ENCODE peak calls at places on chromosome 13, in four cellular contexts. One of them, this sample, is unnamed.

GRCh38 chr13:112897956-112898785 is 70.8 kb upstream of the MCF2L start:
- DNase-seq in fibroblast of pulmonary artery: no peak
- DNase-seq in nephron progenitor cell: no peak
- DNase-seq in ascending aorta: peak
- DNase-seq in this sample: no peak

GRCh38 chr13:60111726-60112125 is 52.0 kb downstream of the DIAPH3 start:
- DNase-seq in nephron progenitor cell: no peak
- DNase-seq in fibroblast of pulmonary artery: peak
- DNase-seq in ascending aorta: no peak
- DNase-seq in this sample: no peak

GRCh38 chr13:101325423-101325822 is 90.9 kb downstream of the NALCN start:
- DNase-seq in fibroblast of pulmonary artery: no peak
- DNase-seq in ascending aorta: no peak
- DNase-seq in nephron progenitor cell: no peak
- DNase-seq in this sample: no peak

GRCh38 chr13:113806104-113806471 is 47.1 kb downstream of the TMEM255B start:
- DNase-seq in fibroblast of pulmonary artery: no peak
- DNase-seq in ascending aorta: no peak
- DNase-seq in nephron progenitor cell: no peak
- DNase-seq in this sample: no peak

GRCh38 chr13:41127746-41128145 is 4.9 kb downstream of the KBTBD6 start:
- DNase-seq in ascending aorta: no peak
- DNase-seq in fibroblast of pulmonary artery: no peak
- DNase-seq in nephron progenitor cell: no peak
- DNase-seq in this sample: no peak

GRCh38 chr13:27313742-27314141 is 43.1 kb downstream of the RASL11A start:
- DNase-seq in nephron progenitor cell: no peak
- DNase-seq in ascending aorta: no peak
- DNase-seq in fibroblast of pulmonary artery: no peak
- DNase-seq in this sample: no peak

GRCh38 chr13:75365724-75366173 is 116.2 kb downstream of the TBC1D4 start:
- DNase-seq in nephron progenitor cell: no peak
- DNase-seq in fibroblast of pulmonary artery: peak
- DNase-seq in ascending aorta: no peak
- DNase-seq in this sample: no peak

GRCh38 chr13:110392510-110393233 is 85.6 kb downstream of the COL4A2 start:
- DNase-seq in fibroblast of pulmonary artery: peak
- DNase-seq in nephron progenitor cell: no peak
- DNase-seq in ascending aorta: no peak
- DNase-seq in this sample: no peak

GRCh38 chr13:94351292-94352000 is 128.0 kb downstream of the DCT start:
- DNase-seq in fibroblast of pulmonary artery: peak
- DNase-seq in ascending aorta: no peak
- DNase-seq in nephron progenitor cell: no peak
- DNase-seq in this sample: no peak

GRCh38 chr13:27415116-27415515 is 9.3 kb upstream of the GTF3A start:
- DNase-seq in ascending aorta: no peak
- DNase-seq in fibroblast of pulmonary artery: no peak
- DNase-seq in nephron progenitor cell: no peak
- DNase-seq in this sample: no peak

GRCh38 chr13:101309014-101309619 is 107.2 kb downstream of the NALCN start:
- DNase-seq in nephron progenitor cell: no peak
- DNase-seq in fibroblast of pulmonary artery: peak
- DNase-seq in ascending aorta: no peak
- DNase-seq in this sample: no peak

GRCh38 chr13:37132211-37132610 is 26.7 kb upstream of the CSNK1A1L start:
- DNase-seq in nephron progenitor cell: no peak
- DNase-seq in fibroblast of pulmonary artery: no peak
- DNase-seq in ascending aorta: no peak
- DNase-seq in this sample: no peak

GRCh38 chr13:70758932-70759331 is 650.7 kb upstream of the KLHL1 start:
- DNase-seq in nephron progenitor cell: no peak
- DNase-seq in fibroblast of pulmonary artery: no peak
- DNase-seq in ascending aorta: no peak
- DNase-seq in this sample: no peak

GRCh38 chr13:42071667-42072419 is 23.4 kb downstream of the DGKH start:
- DNase-seq in ascending aorta: no peak
- DNase-seq in nephron progenitor cell: no peak
- DNase-seq in fibroblast of pulmonary artery: peak
- DNase-seq in this sample: no peak

GRCh38 chr13:40559915-40560314 is 106.5 kb downstream of the FOXO1 start:
- DNase-seq in nephron progenitor cell: no peak
- DNase-seq in fibroblast of pulmonary artery: no peak
- DNase-seq in ascending aorta: no peak
- DNase-seq in this sample: no peak

GRCh38 chr13:45863716-45864590 is 12.4 kb upstream of the SIAH3 start:
- DNase-seq in ascending aorta: no peak
- DNase-seq in nephron progenitor cell: no peak
- DNase-seq in fibroblast of pulmonary artery: no peak
- DNase-seq in this sample: no peak

GRCh38 chr13:36098080-36098479 is 33.1 kb downstream of the DCLK1 start:
- DNase-seq in nephron progenitor cell: no peak
- DNase-seq in fibroblast of pulmonary artery: no peak
- DNase-seq in ascending aorta: no peak
- DNase-seq in this sample: no peak

GRCh38 chr13:52812941-52813340 is 35.5 kb downstream of the PCDH8 start:
- DNase-seq in nephron progenitor cell: no peak
- DNase-seq in ascending aorta: no peak
- DNase-seq in fibroblast of pulmonary artery: no peak
- DNase-seq in this sample: no peak

GRCh38 chr13:80726895-80727294 is 386.0 kb upstream of the SPRY2 start:
- DNase-seq in ascending aorta: no peak
- DNase-seq in nephron progenitor cell: no peak
- DNase-seq in fibroblast of pulmonary artery: no peak
- DNase-seq in this sample: no peak

GRCh38 chr13:76887070-76887563 is 912 bp upstream of the KCTD12 start:
- DNase-seq in fibroblast of pulmonary artery: no peak
- DNase-seq in ascending aorta: no peak
- DNase-seq in nephron progenitor cell: peak
- DNase-seq in this sample: peak

GRCh38 chr13:47897411-47898050 is 103.5 kb downstream of the SUCLA2 start:
- DNase-seq in fibroblast of pulmonary artery: peak
- DNase-seq in ascending aorta: no peak
- DNase-seq in nephron progenitor cell: no peak
- DNase-seq in this sample: no peak

GRCh38 chr13:46679369-46680180 is 117.4 kb downstream of the ESD start:
- DNase-seq in nephron progenitor cell: no peak
- DNase-seq in ascending aorta: no peak
- DNase-seq in fibroblast of pulmonary artery: peak
- DNase-seq in this sample: no peak

GRCh38 chr13:109010912-109011311 is 381.5 kb downstream of the MYO16 start:
- DNase-seq in fibroblast of pulmonary artery: peak
- DNase-seq in ascending aorta: no peak
- DNase-seq in nephron progenitor cell: no peak
- DNase-seq in this sample: no peak

GRCh38 chr13:32228330-32229041 is 86.7 kb downstream of the ZAR1L start:
- DNase-seq in nephron progenitor cell: no peak
- DNase-seq in fibroblast of pulmonary artery: peak
- DNase-seq in ascending aorta: no peak
- DNase-seq in this sample: no peak

GRCh38 chr13:97574926-97575325 is 141.0 kb downstream of the RAP2A start:
- DNase-seq in fibroblast of pulmonary artery: peak
- DNase-seq in ascending aorta: no peak
- DNase-seq in nephron progenitor cell: no peak
- DNase-seq in this sample: no peak

GRCh38 chr13:27076411-27076810 is 95.2 kb downstream of the USP12 start:
- DNase-seq in nephron progenitor cell: no peak
- DNase-seq in ascending aorta: no peak
- DNase-seq in fibroblast of pulmonary artery: peak
- DNase-seq in this sample: no peak

DNA sequence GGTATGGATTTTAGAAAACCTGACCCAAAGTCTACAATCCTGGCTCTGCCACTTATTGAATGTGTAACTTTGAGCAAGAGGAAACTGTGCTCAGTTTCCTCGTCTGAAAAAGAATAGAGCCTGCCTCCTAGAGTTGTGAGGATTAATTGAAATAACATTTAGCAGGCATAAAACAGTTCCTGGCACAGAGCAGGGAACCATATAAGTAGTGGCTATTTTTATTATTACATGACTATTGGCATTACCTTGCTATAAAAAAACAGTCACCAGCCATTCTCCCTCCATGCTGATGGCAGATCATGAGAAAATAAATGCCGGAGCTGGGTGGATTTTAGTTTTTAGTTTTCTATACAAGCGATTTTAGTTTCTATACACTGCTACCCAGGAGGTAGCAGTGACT is 5.8 kb downstream of the DOCK9 start:
- DNase-seq in nephron progenitor cell: no peak
- DNase-seq in ascending aorta: no peak
- DNase-seq in fibroblast of pulmonary artery: no peak
- DNase-seq in this sample: no peak
- TF ChIP-seq CTCF in nephron progenitor cell: no peak
- TF ChIP-seq CTCF in ascending aorta: no peak
- TF ChIP-seq CTCF in fibroblast of pulmonary artery: no peak
- TF ChIP-seq CTCF in this sample: no peak

DNA sequence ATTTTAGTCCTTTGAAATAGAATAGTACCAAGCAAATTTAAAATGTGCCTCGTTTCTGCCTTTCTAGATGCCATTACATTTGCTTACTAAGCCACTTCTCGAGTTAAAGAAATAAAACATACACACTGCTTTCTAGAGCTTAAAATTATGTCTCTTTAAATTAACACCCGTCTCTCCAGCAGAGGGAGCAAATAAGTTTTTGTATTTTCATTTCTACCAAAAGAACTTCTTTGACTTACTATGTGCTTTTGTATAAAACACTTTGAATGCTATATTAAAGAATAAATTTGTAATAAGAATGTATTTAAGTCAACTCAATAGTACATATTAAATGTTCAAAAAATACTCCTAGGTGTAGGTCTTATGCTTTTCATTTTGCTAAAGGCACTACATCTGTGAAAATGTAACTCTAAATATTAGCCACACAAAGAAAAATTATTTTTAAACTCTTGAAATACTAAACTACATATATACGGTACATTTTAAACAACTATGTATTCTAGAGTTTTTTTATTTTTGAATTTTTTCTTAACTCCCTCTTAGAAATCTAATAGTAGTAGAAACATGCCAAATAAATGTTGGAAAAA is 269.3 kb upstream of the MIR17HG start:
- DNase-seq in nephron progenitor cell: no peak
- DNase-seq in ascending aorta: no peak
- DNase-seq in fibroblast of pulmonary artery: peak
- DNase-seq in this sample: no peak
- TF ChIP-seq CTCF in nephron progenitor cell: peak
- TF ChIP-seq CTCF in ascending aorta: no peak
- TF ChIP-seq CTCF in fibroblast of pulmonary artery: peak
- TF ChIP-seq CTCF in this sample: peak

GRCh38 chr13:51594432-51594831 is 10.2 kb downstream of the WDFY2 start:
- DNase-seq in nephron progenitor cell: no peak
- DNase-seq in ascending aorta: no peak
- DNase-seq in fibroblast of pulmonary artery: no peak
- DNase-seq in this sample: no peak

GRCh38 chr13:51588406-51588949 is 4.2 kb downstream of the WDFY2 start:
- DNase-seq in nephron progenitor cell: no peak
- DNase-seq in fibroblast of pulmonary artery: no peak
- DNase-seq in ascending aorta: no peak
- DNase-seq in this sample: no peak

GRCh38 chr13:51589793-51590192 is 5.5 kb downstream of the WDFY2 start:
- DNase-seq in fibroblast of pulmonary artery: no peak
- DNase-seq in ascending aorta: no peak
- DNase-seq in nephron progenitor cell: no peak
- DNase-seq in this sample: no peak

GRCh38 chr13:51590231-51590630 is 6.0 kb downstream of the WDFY2 start:
- DNase-seq in fibroblast of pulmonary artery: no peak
- DNase-seq in nephron progenitor cell: no peak
- DNase-seq in ascending aorta: no peak
- DNase-seq in this sample: no peak

DNA sequence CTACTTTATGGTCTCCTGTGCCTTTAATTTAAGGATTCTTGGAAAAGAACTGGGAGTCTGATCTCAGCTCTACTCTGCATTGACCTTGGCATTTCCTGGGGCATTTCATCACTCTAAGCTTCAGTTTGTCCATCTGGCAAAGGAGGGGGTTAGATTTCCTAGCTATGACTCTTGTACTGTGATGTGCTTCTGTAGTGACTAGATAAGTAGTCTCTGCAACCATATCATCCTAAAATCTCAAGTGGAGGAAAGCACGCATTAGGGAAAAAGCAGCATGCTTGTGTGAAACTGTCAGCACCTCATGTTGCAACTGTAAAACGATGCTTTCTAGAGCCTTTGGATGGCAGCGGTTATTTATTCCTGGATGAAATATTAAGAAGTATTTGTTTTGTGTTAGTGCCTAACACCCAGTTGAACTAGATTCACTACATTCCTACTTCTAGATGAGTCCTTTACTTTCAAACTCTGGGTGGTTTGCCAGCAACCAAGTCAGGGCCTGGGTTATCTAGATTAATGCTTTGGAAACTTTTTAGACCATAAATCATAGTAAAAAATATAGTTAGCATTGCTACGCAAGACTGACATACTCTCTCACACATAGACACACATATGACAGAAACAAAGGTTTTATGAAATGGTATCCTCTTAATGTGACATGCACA is 6.8 kb downstream of the WDFY2 start:
- DNase-seq in nephron progenitor cell: no peak
- DNase-seq in fibroblast of pulmonary artery: peak
- DNase-seq in ascending aorta: peak
- DNase-seq in this sample: no peak
- TF ChIP-seq CTCF in nephron progenitor cell: no peak
- TF ChIP-seq CTCF in fibroblast of pulmonary artery: no peak
- TF ChIP-seq CTCF in ascending aorta: no peak
- TF ChIP-seq CTCF in this sample: no peak

GRCh38 chr13:38684714-38685113 is 2.2 kb upstream of the FREM2 start:
- DNase-seq in fibroblast of pulmonary artery: no peak
- DNase-seq in nephron progenitor cell: no peak
- DNase-seq in ascending aorta: no peak
- DNase-seq in this sample: no peak

GRCh38 chr13:38687246-38688229 is 661 bp downstream of the FREM2 start:
- DNase-seq in ascending aorta: no peak
- DNase-seq in fibroblast of pulmonary artery: no peak
- DNase-seq in nephron progenitor cell: peak
- DNase-seq in this sample: peak

GRCh38 chr13:38686635-38687245 is at the start of gene FREM2:
- DNase-seq in fibroblast of pulmonary artery: peak
- DNase-seq in ascending aorta: no peak
- DNase-seq in nephron progenitor cell: peak
- DNase-seq in this sample: peak

GRCh38 chr13:38688674-38689073 is 1.8 kb downstream of the FREM2 start:
- DNase-seq in nephron progenitor cell: no peak
- DNase-seq in fibroblast of pulmonary artery: no peak
- DNase-seq in ascending aorta: no peak
- DNase-seq in this sample: no peak

DNA sequence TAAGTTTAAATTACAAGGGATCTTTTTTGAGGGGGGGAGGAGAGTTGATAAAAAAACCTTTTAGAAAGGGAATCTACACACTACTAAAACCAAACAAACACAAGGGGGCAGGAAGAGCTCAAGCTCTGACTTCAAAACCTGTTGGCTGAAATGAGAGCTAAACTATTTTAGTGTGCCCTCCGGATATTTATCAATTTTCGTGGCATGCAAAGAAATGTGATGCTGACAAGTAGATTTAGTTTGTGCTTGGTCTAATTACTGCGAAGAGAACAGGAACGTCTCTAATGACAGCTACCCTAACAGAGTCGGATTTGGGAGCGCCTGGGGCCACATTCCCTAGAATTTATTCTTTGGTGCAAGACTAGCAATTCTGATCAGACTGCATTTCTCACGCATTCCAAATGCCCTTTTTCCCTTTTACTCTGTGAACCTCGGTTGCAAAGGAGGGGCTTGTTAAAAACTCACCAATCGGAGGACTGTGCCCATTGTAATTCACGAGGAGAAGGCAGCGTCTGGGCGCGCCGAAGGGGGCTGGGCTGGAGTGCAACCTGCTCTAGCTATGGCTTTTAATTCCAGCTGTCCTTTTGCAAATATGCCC is 804 bp upstream of the FREM2 start:
- DNase-seq in fibroblast of pulmonary artery: peak
- DNase-seq in nephron progenitor cell: peak
- DNase-seq in ascending aorta: no peak
- DNase-seq in this sample: no peak
- TF ChIP-seq CTCF in fibroblast of pulmonary artery: peak
- TF ChIP-seq CTCF in nephron progenitor cell: peak
- TF ChIP-seq CTCF in ascending aorta: no peak
- TF ChIP-seq CTCF in this sample: peak